ENCODE peak calls at places on chromosomes 12 and 14, in six cellular contexts. R is HepG2, H is K562, P is H1, T is GM12878, E is GM12891. S is an unnamed sample.

GRCh38 chr12:64587447-64587846 is 22.8 kb upstream of the RASSF3 start:
- DNase-seq in H (peak), P (no peak), R (no peak), E (no peak), T (no peak), S (no peak)

GRCh38 chr12:41795910-41796309 is 348.8 kb downstream of the GXYLT1 start:
- DNase-seq in P (peak), H (no peak), T (no peak), R (no peak), E (no peak), S (no peak)

GRCh38 chr12:80704430-80704829 is 3.0 kb upstream of the MYF6 start:
- DNase-seq in R (no peak), H (no peak), T (no peak), P (no peak), E (no peak), S (no peak)

GRCh38 chr12:2397356-2398045 is 344.7 kb downstream of the CACNA1C start:
- DNase-seq in T (no peak), R (peak), H (no peak), E (no peak), P (no peak), S (no peak)

GRCh38 chr12:100927825-100928224 is 133.2 kb downstream of the ANO4 start:
- DNase-seq in H (no peak), T (no peak), E (no peak), P (no peak), R (no peak), S (no peak)

GRCh38 chr12:103373088-103373523 is 122.7 kb downstream of the C12orf42 start:
- DNase-seq in R (no peak), P (no peak), E (no peak), H (no peak), T (no peak), S (no peak)

GRCh38 chr14:31927348-31927826 is 149.7 kb upstream of the ARHGAP5 start:
- DNase-seq in P (no peak), E (no peak), R (peak), T (no peak), H (no peak), S (no peak)

GRCh38 chr12:99810718-99811593 is 163.4 kb downstream of the GARIN6 start:
- DNase-seq in E (no peak), H (no peak), T (no peak), P (no peak), R (peak), S (no peak)

GRCh38 chr14:56145965-56146364 is 27.8 kb downstream of the PELI2 start:
- DNase-seq in H (no peak), R (no peak), T (no peak), P (no peak), E (no peak), S (no peak)

GRCh38 chr12:2075558-2076195 is 22.9 kb downstream of the CACNA1C start:
- DNase-seq in H (no peak), T (no peak), E (no peak), P (no peak), R (no peak), S (no peak)

GRCh38 chr14:43956741-43957140 is 550.3 kb downstream of the FSCB start:
- DNase-seq in T (no peak), P (no peak), E (no peak), R (no peak), H (no peak), S (no peak)

GRCh38 chr12:120404271-120404670 is 33.6 kb upstream of the COX6A1 start:
- DNase-seq in T (no peak), H (no peak), P (no peak), E (no peak), R (no peak), S (no peak)

GRCh38 chr12:91507754-91508153 is 325.1 kb upstream of the DCN start:
- DNase-seq in E (no peak), R (no peak), T (no peak), H (no peak), P (no peak), S (no peak)

GRCh38 chr12:65567820-65568219 is 256.5 kb upstream of the HMGA2 start:
- DNase-seq in P (no peak), R (no peak), E (no peak), T (no peak), H (no peak), S (no peak)

GRCh38 chr12:82517027-82517426 is 158.7 kb downstream of the METTL25 start:
- DNase-seq in T (no peak), P (no peak), R (peak), H (peak), E (no peak), S (no peak)

GRCh38 chr12:101828463-101829196 is 2.1 kb downstream of the GNPTAB start:
- DNase-seq in E (no peak), R (no peak), T (no peak), P (no peak), H (peak), S (no peak)

GRCh38 chr14:59182641-59183040 is 5.8 kb upstream of the DAAM1 start:
- DNase-seq in P (no peak), H (no peak), R (no peak), E (no peak), T (no peak), S (no peak)

GRCh38 chr14:68306934-68307758 is 485.7 kb downstream of the ZFP36L1 start:
- DNase-seq in E (no peak), T (no peak), H (no peak), R (peak), P (no peak), S (no peak)

GRCh38 chr14:99224116-99224910 is 47.7 kb downstream of the BCL11B start:
- DNase-seq in R (no peak), E (no peak), H (peak), T (no peak), P (no peak), S (no peak)

GRCh38 chr12:131066207-131066885 is 112.6 kb downstream of the ADGRD1 start:
- DNase-seq in E (no peak), P (no peak), H (no peak), T (no peak), R (no peak), S (no peak)

GRCh38 chr14:91264151-91265150 is 19.9 kb upstream of the GPR68 start:
- DNase-seq in T (no peak), R (no peak), E (no peak), H (peak), P (no peak), S (no peak)

GRCh38 chr14:56333361-56334279 is 215.4 kb downstream of the PELI2 start:
- DNase-seq in R (peak), H (peak), T (no peak), P (no peak), E (no peak), S (no peak)

GRCh38 chr14:58605465-58605864 is 32.3 kb upstream of the DACT1 start:
- DNase-seq in R (no peak), E (no peak), H (no peak), P (no peak), T (no peak), S (no peak)

GRCh38 chr14:104035300-104035699 is 50.2 kb upstream of the ASPG start:
- DNase-seq in P (no peak), R (no peak), E (no peak), H (no peak), T (no peak), S (no peak)

GRCh38 chr12:127809236-127809635 is 457.7 kb upstream of the TMEM132C start:
- DNase-seq in E (no peak), H (no peak), P (no peak), R (no peak), T (no peak), S (no peak)

GRCh38 chr12:81468206-81468605 is 290.9 kb downstream of the PPFIA2 start:
- DNase-seq in R (no peak), H (no peak), P (no peak), T (no peak), E (no peak), S (no peak)

GRCh38 chr14:103256406-103256805 is 77.6 kb upstream of the EIF5 start:
- DNase-seq in T (no peak), R (no peak), P (no peak), E (no peak), H (no peak), S (no peak)

GRCh38 chr14:63705561-63706070 is 22.2 kb downstream of the SGPP1 start:
- DNase-seq in T (peak), P (no peak), R (no peak), E (no peak), H (no peak), S (no peak)

GRCh38 chr12:94616217-94616729 is 34.1 kb downstream of the TMCC3 start:
- DNase-seq in H (peak), P (no peak), R (no peak), T (no peak), E (no peak), S (no peak)

GRCh38 chr12:88401153-88401552 is 179.1 kb downstream of the KITLG start:
- DNase-seq in R (no peak), P (no peak), T (no peak), H (no peak), E (no peak), S (no peak)

GRCh38 chr12:64696065-64696741 is 63.0 kb downstream of the GNS start:
- DNase-seq in E (no peak), R (peak), H (peak), P (no peak), T (no peak), S (no peak)

GRCh38 chr14:102986810-102987579 is 64.5 kb downstream of the AMN start:
- DNase-seq in H (no peak), R (peak), E (no peak), P (no peak), T (no peak), S (no peak)

GRCh38 chr12:68784015-68784414 is 24.0 kb upstream of the MDM2 start:
- DNase-seq in P (no peak), H (no peak), T (no peak), E (no peak), R (peak), S (no peak)

GRCh38 chr14:59249029-59249428 is 60.6 kb downstream of the DAAM1 start:
- DNase-seq in T (no peak), P (no peak), E (no peak), R (no peak), H (no peak), S (no peak)

GRCh38 chr14:100692859-100693558 is 33.7 kb upstream of the DLK1 start:
- DNase-seq in P (peak), E (no peak), R (peak), H (no peak), T (no peak), S (no peak)

GRCh38 chr12:45713108-45713507 is 16.4 kb upstream of the ARID2 start:
- DNase-seq in R (no peak), T (no peak), E (no peak), P (no peak), H (no peak), S (no peak)

DNA sequence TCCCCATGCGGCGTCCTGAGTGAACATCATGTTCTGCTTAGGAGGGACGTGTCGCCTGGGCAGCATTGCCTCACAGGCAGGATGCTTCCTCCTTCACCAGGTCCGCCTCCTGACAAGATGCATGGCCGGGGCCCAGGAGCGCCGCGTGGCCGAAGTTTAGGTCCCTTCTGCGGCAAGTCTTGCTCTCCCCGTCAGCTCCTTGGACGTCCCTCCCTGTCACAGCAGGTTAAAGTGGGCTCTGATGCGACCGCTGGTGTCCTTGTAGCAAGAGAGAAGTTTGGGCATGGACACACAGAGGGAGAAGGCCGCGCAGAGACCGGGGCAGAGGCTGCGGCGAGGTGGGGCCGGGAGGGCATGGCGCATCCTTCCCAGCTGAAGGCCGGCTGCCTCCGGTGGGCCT is 9.4 kb upstream of the GALNT9 start:
- DNase-seq in E (no peak), P (no peak), R (no peak), H (no peak), T (no peak), S (no peak)
- TF ChIP-seq POLR2A in E (no peak), P (no peak), R (no peak), H (no peak), T (no peak), S (no peak)

DNA sequence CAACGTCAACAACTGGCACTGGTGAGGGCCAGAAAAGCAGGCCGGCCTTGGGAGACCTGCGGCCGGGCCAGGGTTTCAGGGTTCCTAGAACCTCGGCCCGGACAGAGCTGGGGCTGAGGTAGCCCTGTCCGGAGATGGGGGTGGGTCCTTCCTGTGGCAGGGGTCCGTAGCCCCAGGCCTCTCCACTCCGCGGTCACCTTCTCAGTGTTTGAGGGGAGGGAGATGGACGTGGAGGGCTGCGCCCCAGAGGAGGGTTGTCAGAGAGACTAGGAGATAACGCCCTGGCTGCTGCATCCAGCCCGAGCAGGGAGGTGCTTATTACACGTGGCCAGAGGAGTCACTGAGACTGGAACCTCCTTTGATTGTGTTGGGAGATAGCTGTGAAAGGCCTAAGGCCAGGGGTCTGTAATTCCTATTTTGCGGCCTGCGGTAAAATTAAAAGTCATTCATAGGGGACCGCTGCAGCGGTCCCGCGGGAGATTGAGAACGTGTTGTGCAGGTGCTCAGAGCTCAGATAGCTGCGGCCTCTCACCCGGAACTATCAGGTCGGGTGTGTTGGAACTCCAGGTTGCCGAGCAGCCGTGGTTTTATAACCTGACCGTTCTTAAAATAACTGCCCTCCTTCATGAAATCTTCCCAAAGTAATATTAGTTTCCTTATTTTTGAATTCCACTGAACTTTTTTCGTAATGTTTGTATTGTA is 507 bp downstream of the AHSA1 start:
- DNase-seq in H (peak), E (no peak), R (peak), P (no peak), T (no peak), S (no peak)
- TF ChIP-seq TAF1 in H (peak), E (peak), R (no peak), P (no peak), T (no peak), S (no peak)

DNA sequence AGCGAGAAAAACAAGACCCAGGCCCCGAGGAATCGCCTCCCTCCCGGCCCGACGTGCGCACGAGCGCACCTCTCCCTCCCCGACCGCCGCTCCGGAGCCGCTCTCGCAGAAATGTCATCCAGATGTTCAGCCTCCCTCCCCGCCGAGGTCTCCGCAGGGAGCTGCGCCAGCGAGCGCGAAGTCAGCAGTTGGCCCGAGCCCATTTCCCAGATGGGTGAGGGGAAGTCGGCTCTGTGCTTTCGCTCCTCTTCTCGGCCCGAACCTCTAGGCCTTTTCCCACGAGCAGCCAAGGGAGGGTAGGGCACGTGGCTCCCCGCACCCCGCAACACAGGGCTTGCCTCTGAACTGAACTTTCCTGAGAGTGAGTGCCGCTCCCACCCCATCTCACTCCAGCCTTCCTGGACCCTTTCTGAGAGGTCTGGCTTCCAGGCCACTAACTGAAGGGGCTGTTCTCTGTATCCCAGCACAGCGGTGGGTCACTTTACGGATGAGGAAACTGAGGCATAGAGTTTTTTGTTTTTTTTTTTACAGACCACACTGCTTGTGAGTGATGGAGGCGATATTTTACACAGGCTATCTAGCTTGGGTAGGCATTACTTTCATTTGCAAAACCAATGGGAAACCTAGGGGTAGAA is 1.0 kb upstream of the TGFB3 start:
- DNase-seq in H (no peak), E (no peak), T (no peak), R (no peak), P (no peak), S (no peak)
- TF ChIP-seq POLR2A in H (no peak), E (no peak), T (no peak), R (no peak), P (no peak), S (no peak)

DNA sequence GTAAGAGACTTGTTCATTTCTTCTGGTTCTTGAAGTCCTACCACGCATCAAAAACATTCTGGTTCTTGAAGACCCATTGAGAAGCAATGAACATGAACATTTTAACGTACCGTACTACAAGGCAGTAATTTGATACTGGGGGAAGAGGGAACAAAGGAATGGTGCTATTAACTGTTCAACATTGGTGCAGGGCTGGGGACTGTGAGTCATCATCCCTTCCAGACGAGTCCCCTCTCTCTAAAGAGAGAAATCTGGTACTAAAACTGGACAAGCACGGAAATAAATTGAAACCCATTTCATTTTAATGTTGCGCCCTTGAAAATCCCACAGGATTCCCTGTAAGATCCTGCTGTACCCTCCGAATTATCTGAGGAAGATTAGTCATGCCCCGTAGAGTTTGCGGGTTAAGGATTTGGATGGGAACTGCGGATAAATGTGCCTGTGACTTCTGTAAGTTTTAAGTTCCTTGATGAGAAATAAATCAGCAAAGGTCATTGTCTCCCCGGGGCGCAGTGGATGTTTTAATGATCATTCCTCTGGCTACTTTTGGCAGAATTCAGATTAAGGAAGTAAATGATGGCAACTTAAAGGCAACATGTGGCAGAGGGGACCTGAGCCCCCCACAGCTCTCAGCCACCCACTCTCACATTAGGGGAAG is 78.6 kb downstream of the KCNK13 start:
- DNase-seq in E (no peak), T (no peak), H (no peak), R (no peak), P (no peak), S (no peak)
- TF ChIP-seq TAF1 in E (no peak), T (no peak), H (no peak), R (no peak), P (no peak), S (no peak)

DNA sequence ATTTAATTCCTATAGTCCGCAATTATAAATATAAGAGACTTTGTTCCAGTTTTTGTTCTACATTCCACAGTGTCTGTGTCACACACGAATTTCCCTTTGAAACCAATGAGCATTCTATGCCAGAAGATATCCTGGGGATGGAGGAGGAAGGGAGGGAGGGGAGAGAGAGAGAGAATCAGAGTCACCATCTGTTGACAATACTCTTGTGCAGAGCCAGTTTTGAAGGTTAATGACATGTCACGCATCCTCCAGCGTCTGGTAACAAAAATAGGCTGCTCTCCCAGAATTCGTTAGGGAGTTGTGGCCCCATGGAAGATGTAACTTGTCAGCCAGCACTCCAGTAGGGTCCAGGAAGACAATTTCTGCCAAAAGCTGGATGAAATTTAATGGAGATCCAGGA is 213.5 kb upstream of the KRR1 start:
- DNase-seq in H (peak), R (peak), T (no peak), P (no peak), E (no peak), S (no peak)
- TF ChIP-seq POLR2A in H (no peak), R (no peak), T (no peak), P (no peak), E (no peak), S (no peak)

DNA sequence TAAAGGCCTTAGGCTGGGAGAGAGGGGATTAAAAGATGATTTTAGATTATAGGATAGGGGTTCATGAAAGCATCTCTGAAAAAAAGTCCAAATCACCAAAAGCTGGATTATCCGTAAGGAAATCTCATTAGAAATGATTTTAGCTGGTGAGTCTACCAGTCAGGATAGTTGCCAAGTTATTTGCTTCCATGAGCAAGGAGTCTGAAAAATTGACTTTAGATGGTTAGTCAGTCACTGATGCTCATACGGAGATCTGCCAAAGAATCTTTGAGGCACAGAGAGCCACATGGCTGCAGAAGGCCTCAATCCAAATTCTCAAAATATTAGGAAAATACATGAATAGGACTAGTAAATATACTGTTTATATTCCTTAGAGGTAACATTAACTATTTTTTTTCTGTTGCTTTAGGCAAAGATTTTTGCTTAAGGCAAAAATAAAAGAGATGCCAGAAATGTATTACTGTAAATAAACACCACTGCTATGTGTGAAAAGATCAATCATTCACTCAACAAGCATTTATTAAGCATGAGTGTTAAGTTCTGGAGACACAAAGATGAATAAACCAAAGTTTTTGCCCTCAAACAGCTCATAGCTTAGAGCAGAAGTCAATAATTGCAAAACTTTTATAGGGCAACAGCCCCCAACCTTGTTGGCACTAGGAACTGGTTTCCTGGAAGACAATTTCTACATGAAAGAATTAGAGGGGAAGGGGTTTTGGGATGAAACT is 105.2 kb downstream of the BBS10 start:
- DNase-seq in R (no peak), H (no peak), P (no peak), E (no peak), T (no peak), S (no peak)
- TF ChIP-seq TAF1 in R (no peak), H (no peak), P (no peak), E (no peak), T (no peak), S (no peak)